ENCODE peak calls at places on chromosomes 5 and 9, in nine cellular contexts. T, X, Z, R, P, I, V, D and B are unnamed samples.

GRCh38 chr5:157172408-157172807 is 6.3 kb upstream of the GARIN3 start:
- DNase-seq in T (peak; percentile 17), X (peak; percentile 66), Z (no peak), R (no peak), P (no peak), I (peak; percentile 96), V (peak; percentile 82), D (no peak), B (no peak)

GRCh38 chr9:127519301-127520166 is 68.2 kb downstream of the LRSAM1 start:
- DNase-seq in T (peak; percentile 97), X (peak; percentile 22), Z (no peak), R (peak; percentile 77), P (peak; percentile 56), I (no peak), V (no peak), D (peak; percentile 98), B (peak; percentile 90)

GRCh38 chr9:68793605-68794343 is 88.7 kb downstream of the PIP5K1B start:
- DNase-seq in T (peak; percentile 14), X (no peak), Z (no peak), R (no peak), P (no peak), I (no peak), V (no peak), D (no peak), B (peak; percentile 46)

GRCh38 chr5:180605554-180606214 is 14.4 kb upstream of the SCGB3A1 start:
- DNase-seq in T (peak; percentile 38), X (peak; percentile 70), Z (peak; percentile 80), R (peak; percentile 40), P (no peak), I (peak; percentile 69), V (no peak), D (peak; percentile 51), B (peak; percentile 50)

GRCh38 chr9:92631452-92632211 is 38.3 kb downstream of the IPPK start:
- DNase-seq in T (no peak), X (no peak), Z (no peak), R (no peak), P (no peak), I (no peak), V (no peak), D (no peak), B (no peak)

GRCh38 chr5:127813633-127814171 is 110.5 kb downstream of the CCDC192 start:
- DNase-seq in T (peak; percentile 71), X (no peak), Z (no peak), R (no peak), P (no peak), I (no peak), V (no peak), D (peak; percentile 91), B (peak; percentile 92)

GRCh38 chr5:11164456-11165286 is 403.6 kb upstream of the DAP start:
- DNase-seq in T (no peak), X (no peak), Z (no peak), R (no peak), P (no peak), I (no peak), V (no peak), D (no peak), B (no peak)

GRCh38 chr5:133113331-133114061 is 61.7 kb downstream of the HSPA4 start:
- DNase-seq in T (peak; percentile 85), X (no peak), Z (no peak), R (no peak), P (no peak), I (no peak), V (no peak), D (peak; percentile 56), B (peak; percentile 48)

GRCh38 chr5:43854697-43855292 is 251.8 kb downstream of the NNT start:
- DNase-seq in T (no peak), X (no peak), Z (no peak), R (no peak), P (no peak), I (no peak), V (no peak), D (peak; percentile 23), B (no peak)

GRCh38 chr5:55172051-55172899 is 702 bp downstream of the CDC20B start:
- DNase-seq in T (peak; percentile 81), X (peak; percentile 56), Z (peak; percentile 58), R (no peak), P (peak; percentile 25), I (peak; percentile 85), V (no peak), D (peak; percentile 78), B (peak; percentile 79)

GRCh38 chr9:967851-968641 is 8.4 kb upstream of the DMRT3 start:
- DNase-seq in T (no peak), X (no peak), Z (no peak), R (no peak), P (no peak), I (no peak), V (no peak), D (peak; percentile 13), B (no peak)

GRCh38 chr5:73419414-73420390 is 28.9 kb downstream of the FOXD1 start:
- DNase-seq in T (no peak), X (no peak), Z (no peak), R (no peak), P (no peak), I (no peak), V (no peak), D (peak; percentile 86), B (no peak)

GRCh38 chr9:764986-765385 is 76.5 kb upstream of the DMRT1 start:
- DNase-seq in T (no peak), X (no peak), Z (no peak), R (no peak), P (no peak), I (no peak), V (no peak), D (no peak), B (no peak)

GRCh38 chr5:34682926-34683623 is 26.9 kb downstream of the RAI14 start:
- DNase-seq in T (no peak), X (no peak), Z (peak; percentile 64), R (no peak), P (no peak), I (no peak), V (no peak), D (peak; percentile 52), B (peak; percentile 76)

GRCh38 chr5:68343421-68343826 is 127.9 kb downstream of the PIK3R1 start:
- DNase-seq in T (peak; percentile 98), X (no peak), Z (peak; percentile 39), R (no peak), P (peak; percentile 59), I (peak; percentile 30), V (peak; percentile 34), D (peak; percentile 81), B (peak; percentile 93)

GRCh38 chr5:67879619-67880357 is 335.8 kb upstream of the PIK3R1 start:
- DNase-seq in T (peak; percentile 93), X (no peak), Z (no peak), R (no peak), P (no peak), I (no peak), V (no peak), D (no peak), B (peak; percentile 78)

GRCh38 chr5:116178925-116179324 is 94.1 kb downstream of the COMMD10 start:
- DNase-seq in T (no peak), X (no peak), Z (no peak), R (no peak), P (no peak), I (no peak), V (no peak), D (no peak), B (no peak)

DNA sequence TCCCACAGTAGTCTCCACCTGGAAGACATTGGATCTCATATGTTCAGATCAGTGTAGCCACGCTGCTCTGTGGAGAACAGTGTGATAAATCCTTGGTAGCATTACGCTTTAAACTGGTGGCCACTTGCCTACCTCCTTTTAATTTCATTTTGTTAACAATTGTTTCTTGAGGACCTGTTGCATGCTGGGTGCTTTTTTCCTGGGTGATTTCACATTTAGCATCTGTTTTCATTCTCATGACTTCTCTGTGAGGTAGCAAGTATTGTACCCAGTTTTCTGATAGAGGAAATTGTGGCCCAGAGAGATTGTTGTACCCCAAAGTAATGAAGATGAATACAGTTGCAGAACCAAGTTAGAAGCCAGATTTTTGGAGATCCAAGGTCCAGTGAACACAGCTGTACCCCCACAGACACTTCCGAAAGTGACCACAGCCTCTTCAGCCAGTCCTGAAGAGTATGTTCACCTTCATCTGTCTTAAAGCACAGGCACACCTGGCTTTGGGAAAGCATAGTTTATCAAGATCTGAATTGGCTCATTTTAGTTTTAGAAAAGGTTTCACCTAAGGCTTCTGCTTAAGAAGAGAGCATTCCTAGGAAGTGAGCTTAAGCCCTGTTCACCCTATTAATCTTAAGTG is 75.2 kb downstream of the F2RL2 start:
- DNase-seq in T (no peak), X (no peak), Z (no peak), R (no peak), P (no peak), I (peak; percentile 69), V (peak; percentile 13), D (no peak), B (no peak)
- H3K4me3 ChIP-seq in T (no peak overlapping the region), X (no peak overlapping the region), Z (no peak overlapping the region), R (no peak overlapping the region), P (no peak overlapping the region), I (peak overlapping the region; percentile 52), V (no peak overlapping the region), D (no peak overlapping the region), B (no peak overlapping the region)

GRCh38 chr5:124289641-124290201 is 456.7 kb downstream of the ZNF608 start:
- DNase-seq in T (peak; percentile 29), X (no peak), Z (peak; percentile 91), R (no peak), P (no peak), I (no peak), V (no peak), D (no peak), B (peak; percentile 75)
- H3K27me3 ChIP-seq in T (peaks cover 8% of the 10 kb centered on the region), X (no peaks in the 10 kb centered on the region), Z (no peaks in the 10 kb centered on the region), R (no peaks in the 10 kb centered on the region), P (no peaks in the 10 kb centered on the region), I (no peaks in the 10 kb centered on the region), V (no peaks in the 10 kb centered on the region), D (peaks cover 5% of the 10 kb centered on the region), B (peaks cover 3% of the 10 kb centered on the region)

DNA sequence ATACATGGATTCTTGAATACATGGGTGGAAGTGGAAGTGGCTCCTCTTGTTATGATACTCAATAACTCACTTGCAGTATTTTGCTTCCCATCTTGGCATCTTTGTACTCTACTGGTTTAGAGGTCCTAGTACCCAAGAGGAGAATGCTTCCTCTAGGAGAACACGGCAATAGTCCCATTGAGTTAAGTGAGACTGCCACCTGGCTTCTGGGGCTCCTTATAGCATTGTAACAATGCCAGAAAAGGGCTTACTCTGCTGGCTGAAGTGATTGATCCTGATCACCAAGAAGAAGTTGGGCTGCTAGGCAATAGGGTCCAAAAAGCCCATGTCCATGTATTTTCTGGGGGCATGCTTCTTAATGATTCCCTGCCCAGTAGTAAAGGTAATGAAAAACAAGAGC is 627.6 kb upstream of the SGCD start:
- DNase-seq in T (peak; percentile 1), X (no peak), Z (no peak), R (no peak), P (no peak), I (no peak), V (no peak), D (no peak), B (no peak)
- TF ChIP-seq CTCF in T (no peak), X (no peak), Z (no peak), R (no peak), P (no peak), I (no peak), V (no peak), D (no peak), B (no peak)

DNA sequence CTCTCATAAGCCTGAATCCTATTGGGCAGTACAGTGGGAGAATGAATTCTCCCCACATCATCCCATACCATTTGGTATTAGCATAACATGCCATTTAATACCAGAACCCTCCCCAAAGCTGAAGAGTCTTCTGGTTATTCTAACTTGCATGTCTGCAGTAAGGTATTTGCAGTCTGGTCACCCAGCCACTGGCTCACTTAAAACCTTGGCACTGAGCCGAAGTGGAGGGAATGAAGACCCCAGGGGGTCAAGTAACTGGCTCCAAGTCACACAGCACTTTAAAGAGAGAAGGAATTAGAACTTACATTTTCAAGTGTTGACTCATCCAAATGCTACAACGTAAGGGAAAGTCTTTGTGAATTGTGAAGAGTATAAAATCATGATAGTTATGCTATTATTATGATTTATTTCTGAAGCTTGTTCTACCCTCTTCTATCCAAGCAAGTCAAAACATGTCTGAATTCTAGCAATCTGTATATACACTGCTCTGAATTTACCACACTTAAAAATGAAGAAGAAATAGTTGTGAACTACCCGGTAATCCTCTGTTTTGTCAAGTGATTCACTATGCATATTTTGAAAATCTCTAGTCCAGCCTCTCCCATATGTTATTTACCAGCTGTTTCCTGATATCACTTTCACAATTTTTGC is 28.5 kb downstream of the GLRA1 start:
- DNase-seq in T (peak; percentile 73), X (no peak), Z (no peak), R (no peak), P (no peak), I (no peak), V (no peak), D (peak; percentile 51), B (peak; percentile 92)
- H3K4me3 ChIP-seq in T (no peak overlapping the region), X (no peak overlapping the region), Z (no peak overlapping the region), R (no peak overlapping the region), P (no peak overlapping the region), I (no peak overlapping the region), V (no peak overlapping the region), D (no peak overlapping the region), B (no peak overlapping the region)